ENCODE peak calls at places on chromosomes 12 and 14, in five cellular contexts. One of them, this sample, is unnamed.

GRCh38 chr14:35215110-35215872 is 76.9 kb upstream of the PSMA6 start:
- DNase-seq in sigmoid colon: no peak
- DNase-seq in A549: peak; percentile 69
- DNase-seq in anterior cingulate cortex: no peak
- DNase-seq in astrocyte of the spinal cord: peak; percentile 80
- DNase-seq in this sample: peak; percentile 74

GRCh38 chr14:66045572-66046021 is 440.6 kb upstream of the CCDC196 start:
- DNase-seq in sigmoid colon: no peak
- DNase-seq in A549: no peak
- DNase-seq in anterior cingulate cortex: no peak
- DNase-seq in astrocyte of the spinal cord: no peak
- DNase-seq in this sample: no peak

GRCh38 chr12:121911824-121912585 is 6.4 kb upstream of the CFAP251 start:
- DNase-seq in sigmoid colon: no peak
- DNase-seq in A549: no peak
- DNase-seq in anterior cingulate cortex: no peak
- DNase-seq in astrocyte of the spinal cord: no peak
- DNase-seq in this sample: no peak

GRCh38 chr14:92546347-92547053 is 32.9 kb downstream of the RIN3 start:
- DNase-seq in sigmoid colon: no peak
- DNase-seq in A549: peak; percentile 79
- DNase-seq in anterior cingulate cortex: no peak
- DNase-seq in astrocyte of the spinal cord: peak; percentile 43
- DNase-seq in this sample: peak; percentile 73

GRCh38 chr14:103058209-103059055 is 1.1 kb upstream of the CDC42BPB start:
- DNase-seq in sigmoid colon: peak; percentile 74
- DNase-seq in A549: no peak
- DNase-seq in anterior cingulate cortex: no peak
- DNase-seq in astrocyte of the spinal cord: peak; percentile 16
- DNase-seq in this sample: peak; percentile 45

GRCh38 chr12:28114488-28114887 is 75.8 kb upstream of the CCDC91 start:
- DNase-seq in sigmoid colon: no peak
- DNase-seq in A549: peak; percentile 47
- DNase-seq in anterior cingulate cortex: no peak
- DNase-seq in astrocyte of the spinal cord: no peak
- DNase-seq in this sample: no peak

GRCh38 chr12:120115692-120116442 is 686 bp downstream of the RAB35 start:
- DNase-seq in sigmoid colon: no peak
- DNase-seq in A549: peak; percentile 73
- DNase-seq in anterior cingulate cortex: no peak
- DNase-seq in astrocyte of the spinal cord: peak; percentile 20
- DNase-seq in this sample: peak; percentile 67

GRCh38 chr12:82955020-82955419 is 268.3 kb downstream of the TMTC2 start:
- DNase-seq in sigmoid colon: no peak
- DNase-seq in A549: no peak
- DNase-seq in anterior cingulate cortex: no peak
- DNase-seq in astrocyte of the spinal cord: no peak
- DNase-seq in this sample: no peak

GRCh38 chr14:95910628-95911027 is 34.0 kb downstream of the TUNAR start:
- DNase-seq in sigmoid colon: no peak
- DNase-seq in A549: no peak
- DNase-seq in anterior cingulate cortex: no peak
- DNase-seq in astrocyte of the spinal cord: no peak
- DNase-seq in this sample: no peak

GRCh38 chr12:104928036-104928770 is 29.9 kb downstream of the SLC41A2 start:
- DNase-seq in sigmoid colon: no peak
- DNase-seq in A549: no peak
- DNase-seq in anterior cingulate cortex: no peak
- DNase-seq in astrocyte of the spinal cord: no peak
- DNase-seq in this sample: no peak

GRCh38 chr14:93331375-93332031 is 1.3 kb downstream of the BTBD7 start:
- DNase-seq in sigmoid colon: no peak
- DNase-seq in A549: no peak
- DNase-seq in anterior cingulate cortex: no peak
- DNase-seq in astrocyte of the spinal cord: no peak
- DNase-seq in this sample: peak; percentile 93

GRCh38 chr14:52020866-52021717 is 31.7 kb downstream of the RTRAF start:
- DNase-seq in sigmoid colon: no peak
- DNase-seq in A549: no peak
- DNase-seq in anterior cingulate cortex: no peak
- DNase-seq in astrocyte of the spinal cord: peak; percentile 55
- DNase-seq in this sample: peak; percentile 74

GRCh38 chr14:22976620-22977433 is 5.5 kb downstream of the AJUBA start:
- DNase-seq in sigmoid colon: no peak
- DNase-seq in A549: peak; percentile 83
- DNase-seq in anterior cingulate cortex: no peak
- DNase-seq in astrocyte of the spinal cord: peak; percentile 53
- DNase-seq in this sample: peak; percentile 73

GRCh38 chr14:100406505-100407131 is 83.5 kb downstream of the SLC25A47 start:
- DNase-seq in sigmoid colon: no peak
- DNase-seq in A549: peak; percentile 66
- DNase-seq in anterior cingulate cortex: no peak
- DNase-seq in astrocyte of the spinal cord: peak; percentile 45
- DNase-seq in this sample: no peak

GRCh38 chr12:15629761-15630160 is 159.4 kb downstream of the EPS8 start:
- DNase-seq in sigmoid colon: no peak
- DNase-seq in A549: peak; percentile 32
- DNase-seq in anterior cingulate cortex: no peak
- DNase-seq in astrocyte of the spinal cord: peak; percentile 70
- DNase-seq in this sample: peak; percentile 19

GRCh38 chr14:53808042-53808441 is 148.6 kb downstream of the BMP4 start:
- DNase-seq in sigmoid colon: no peak
- DNase-seq in A549: no peak
- DNase-seq in anterior cingulate cortex: no peak
- DNase-seq in astrocyte of the spinal cord: peak; percentile 4
- DNase-seq in this sample: no peak

GRCh38 chr14:103029936-103030335 is 27.4 kb downstream of the CDC42BPB start:
- DNase-seq in sigmoid colon: peak; percentile 60
- DNase-seq in A549: no peak
- DNase-seq in anterior cingulate cortex: no peak
- DNase-seq in astrocyte of the spinal cord: no peak
- DNase-seq in this sample: no peak

GRCh38 chr14:33871394-33871793 is 79.5 kb downstream of the EGLN3 start:
- DNase-seq in sigmoid colon: no peak
- DNase-seq in A549: no peak
- DNase-seq in anterior cingulate cortex: no peak
- DNase-seq in astrocyte of the spinal cord: no peak
- DNase-seq in this sample: no peak

GRCh38 chr14:93081875-93082570 is 33.7 kb downstream of the ITPK1 start:
- DNase-seq in sigmoid colon: no peak
- DNase-seq in A549: no peak
- DNase-seq in anterior cingulate cortex: peak; percentile 21
- DNase-seq in astrocyte of the spinal cord: no peak
- DNase-seq in this sample: no peak

GRCh38 chr12:89451876-89452275 is 72.7 kb downstream of the GALNT4 start:
- DNase-seq in sigmoid colon: peak; percentile 77
- DNase-seq in A549: no peak
- DNase-seq in anterior cingulate cortex: no peak
- DNase-seq in astrocyte of the spinal cord: peak; percentile 75
- DNase-seq in this sample: peak; percentile 81

GRCh38 chr12:81261508-81262207 is 183.8 kb downstream of the ACSS3 start:
- DNase-seq in sigmoid colon: no peak
- DNase-seq in A549: no peak
- DNase-seq in anterior cingulate cortex: no peak
- DNase-seq in astrocyte of the spinal cord: no peak
- DNase-seq in this sample: no peak

GRCh38 chr12:90543393-90543792 is 411.6 kb downstream of the CCER1 start:
- DNase-seq in sigmoid colon: no peak
- DNase-seq in A549: no peak
- DNase-seq in anterior cingulate cortex: no peak
- DNase-seq in astrocyte of the spinal cord: peak; percentile 31
- DNase-seq in this sample: peak; percentile 87

GRCh38 chr12:106288510-106289195 is 13.9 kb upstream of the TCP11L2 start:
- DNase-seq in sigmoid colon: no peak
- DNase-seq in A549: peak; percentile 92
- DNase-seq in anterior cingulate cortex: no peak
- DNase-seq in astrocyte of the spinal cord: peak; percentile 92
- DNase-seq in this sample: peak; percentile 79

This sample was measured in dermis blood vessel endothelial cell.